ENCODE peak calls at places on chromosome 15, in nine cellular contexts. One of them, this sample, is unnamed.

GRCh38 chr15:43204016-43204901 is 16.6 kb downstream of the EPB42 start:
- DNase-seq in activated naive CD4-positive, alpha-beta T cell treated with Interleukin-2 at 50 U/mL for 16 hours: peak
- DNase-seq in stimulated activated naive CD8-positive, alpha-beta T cell treated with anti-CD3 and anti-CD28 coated beads, Interleukin-15, amount 100 ng/mL, for 72 hours: peak
- DNase-seq in endothelial cell of umbilical vein: peak
- DNase-seq in GM13977: peak
- DNase-seq in stimulated activated CD8-positive, alpha-beta memory T cell treated with anti-CD3 and anti-CD28 coated beads, Interleukin-4, amount 100 ng/mL, for 24 hours: peak
- DNase-seq in GM23248: peak
- DNase-seq in nephron progenitor cell: peak
- DNase-seq in GM20000: peak
- DNase-seq in this sample: no peak

GRCh38 chr15:42584031-42584765 is 8.8 kb downstream of the STARD9 start:
- DNase-seq in endothelial cell of umbilical vein: peak
- DNase-seq in GM20000: no peak
- DNase-seq in GM13977: no peak
- DNase-seq in activated naive CD4-positive, alpha-beta T cell treated with Interleukin-2 at 50 U/mL for 16 hours: no peak
- DNase-seq in GM23248: peak
- DNase-seq in stimulated activated naive CD8-positive, alpha-beta T cell treated with anti-CD3 and anti-CD28 coated beads, Interleukin-15, amount 100 ng/mL, for 72 hours: no peak
- DNase-seq in stimulated activated CD8-positive, alpha-beta memory T cell treated with anti-CD3 and anti-CD28 coated beads, Interleukin-4, amount 100 ng/mL, for 24 hours: no peak
- DNase-seq in nephron progenitor cell: no peak
- DNase-seq in this sample: no peak

GRCh38 chr15:88604381-88604951 is 16.7 kb upstream of the AEN start:
- DNase-seq in nephron progenitor cell: peak
- DNase-seq in stimulated activated CD8-positive, alpha-beta memory T cell treated with anti-CD3 and anti-CD28 coated beads, Interleukin-4, amount 100 ng/mL, for 24 hours: no peak
- DNase-seq in GM20000: no peak
- DNase-seq in activated naive CD4-positive, alpha-beta T cell treated with Interleukin-2 at 50 U/mL for 16 hours: no peak
- DNase-seq in stimulated activated naive CD8-positive, alpha-beta T cell treated with anti-CD3 and anti-CD28 coated beads, Interleukin-15, amount 100 ng/mL, for 72 hours: no peak
- DNase-seq in GM13977: no peak
- DNase-seq in GM23248: no peak
- DNase-seq in endothelial cell of umbilical vein: no peak
- DNase-seq in this sample: no peak

GRCh38 chr15:67101981-67102929 is 36.9 kb downstream of the SMAD3 start:
- DNase-seq in GM23248: peak
- DNase-seq in GM13977: peak
- DNase-seq in stimulated activated CD8-positive, alpha-beta memory T cell treated with anti-CD3 and anti-CD28 coated beads, Interleukin-4, amount 100 ng/mL, for 24 hours: no peak
- DNase-seq in GM20000: peak
- DNase-seq in endothelial cell of umbilical vein: peak
- DNase-seq in activated naive CD4-positive, alpha-beta T cell treated with Interleukin-2 at 50 U/mL for 16 hours: peak
- DNase-seq in stimulated activated naive CD8-positive, alpha-beta T cell treated with anti-CD3 and anti-CD28 coated beads, Interleukin-15, amount 100 ng/mL, for 72 hours: peak
- DNase-seq in nephron progenitor cell: no peak
- DNase-seq in this sample: peak

GRCh38 chr15:95174880-95175279 is 943.5 kb downstream of the MCTP2 start:
- DNase-seq in nephron progenitor cell: no peak
- DNase-seq in stimulated activated CD8-positive, alpha-beta memory T cell treated with anti-CD3 and anti-CD28 coated beads, Interleukin-4, amount 100 ng/mL, for 24 hours: no peak
- DNase-seq in activated naive CD4-positive, alpha-beta T cell treated with Interleukin-2 at 50 U/mL for 16 hours: no peak
- DNase-seq in GM23248: peak
- DNase-seq in endothelial cell of umbilical vein: peak
- DNase-seq in GM20000: no peak
- DNase-seq in stimulated activated naive CD8-positive, alpha-beta T cell treated with anti-CD3 and anti-CD28 coated beads, Interleukin-15, amount 100 ng/mL, for 72 hours: no peak
- DNase-seq in GM13977: no peak
- DNase-seq in this sample: no peak

GRCh38 chr15:73732911-73733310 is 20.2 kb downstream of the INSYN1 start:
- DNase-seq in activated naive CD4-positive, alpha-beta T cell treated with Interleukin-2 at 50 U/mL for 16 hours: no peak
- DNase-seq in GM23248: no peak
- DNase-seq in stimulated activated naive CD8-positive, alpha-beta T cell treated with anti-CD3 and anti-CD28 coated beads, Interleukin-15, amount 100 ng/mL, for 72 hours: no peak
- DNase-seq in GM13977: no peak
- DNase-seq in stimulated activated CD8-positive, alpha-beta memory T cell treated with anti-CD3 and anti-CD28 coated beads, Interleukin-4, amount 100 ng/mL, for 24 hours: no peak
- DNase-seq in GM20000: no peak
- DNase-seq in nephron progenitor cell: no peak
- DNase-seq in endothelial cell of umbilical vein: no peak
- DNase-seq in this sample: no peak

GRCh38 chr15:40787344-40787841 is 17.6 kb downstream of the C15orf62 start:
- DNase-seq in GM23248: peak
- DNase-seq in GM20000: no peak
- DNase-seq in activated naive CD4-positive, alpha-beta T cell treated with Interleukin-2 at 50 U/mL for 16 hours: peak
- DNase-seq in stimulated activated naive CD8-positive, alpha-beta T cell treated with anti-CD3 and anti-CD28 coated beads, Interleukin-15, amount 100 ng/mL, for 72 hours: peak
- DNase-seq in endothelial cell of umbilical vein: peak
- DNase-seq in stimulated activated CD8-positive, alpha-beta memory T cell treated with anti-CD3 and anti-CD28 coated beads, Interleukin-4, amount 100 ng/mL, for 24 hours: peak
- DNase-seq in GM13977: no peak
- DNase-seq in nephron progenitor cell: no peak
- DNase-seq in this sample: no peak

GRCh38 chr15:92451225-92451825 is 57.6 kb downstream of the ST8SIA2 start:
- DNase-seq in GM20000: no peak
- DNase-seq in nephron progenitor cell: no peak
- DNase-seq in stimulated activated CD8-positive, alpha-beta memory T cell treated with anti-CD3 and anti-CD28 coated beads, Interleukin-4, amount 100 ng/mL, for 24 hours: no peak
- DNase-seq in endothelial cell of umbilical vein: no peak
- DNase-seq in stimulated activated naive CD8-positive, alpha-beta T cell treated with anti-CD3 and anti-CD28 coated beads, Interleukin-15, amount 100 ng/mL, for 72 hours: no peak
- DNase-seq in activated naive CD4-positive, alpha-beta T cell treated with Interleukin-2 at 50 U/mL for 16 hours: no peak
- DNase-seq in GM23248: peak
- DNase-seq in GM13977: no peak
- DNase-seq in this sample: no peak

GRCh38 chr15:56943398-56943797 is 25.0 kb downstream of the TCF12 start:
- DNase-seq in activated naive CD4-positive, alpha-beta T cell treated with Interleukin-2 at 50 U/mL for 16 hours: no peak
- DNase-seq in GM23248: peak
- DNase-seq in endothelial cell of umbilical vein: no peak
- DNase-seq in nephron progenitor cell: no peak
- DNase-seq in GM20000: no peak
- DNase-seq in GM13977: no peak
- DNase-seq in stimulated activated naive CD8-positive, alpha-beta T cell treated with anti-CD3 and anti-CD28 coated beads, Interleukin-15, amount 100 ng/mL, for 72 hours: no peak
- DNase-seq in stimulated activated CD8-positive, alpha-beta memory T cell treated with anti-CD3 and anti-CD28 coated beads, Interleukin-4, amount 100 ng/mL, for 24 hours: no peak
- DNase-seq in this sample: no peak

GRCh38 chr15:40330368-40330836 is 6.9 kb downstream of the INAFM2 start:
- DNase-seq in endothelial cell of umbilical vein: no peak
- DNase-seq in activated naive CD4-positive, alpha-beta T cell treated with Interleukin-2 at 50 U/mL for 16 hours: no peak
- DNase-seq in nephron progenitor cell: no peak
- DNase-seq in GM23248: peak
- DNase-seq in GM20000: no peak
- DNase-seq in stimulated activated naive CD8-positive, alpha-beta T cell treated with anti-CD3 and anti-CD28 coated beads, Interleukin-15, amount 100 ng/mL, for 72 hours: no peak
- DNase-seq in GM13977: no peak
- DNase-seq in stimulated activated CD8-positive, alpha-beta memory T cell treated with anti-CD3 and anti-CD28 coated beads, Interleukin-4, amount 100 ng/mL, for 24 hours: no peak
- DNase-seq in this sample: no peak

This sample was measured in GM12864.